ENCODE peak calls at places on chromosome 22, in four cellular contexts. P, V, E and X are unnamed samples.

GRCh38 chr22:17969732-17970131 is 54.6 kb downstream of the MICAL3 start:
- DNase-seq in P (peak; percentile 96), V (no peak), E (no peak), X (no peak)

GRCh38 chr22:38728899-38729796 is 23.4 kb downstream of the GTPBP1 start:
- DNase-seq in P (no peak), V (no peak), E (no peak), X (no peak)

GRCh38 chr22:43743131-43743530 is 69.0 kb downstream of the EFCAB6 start:
- DNase-seq in P (no peak), V (no peak), E (no peak), X (peak; percentile 40)

GRCh38 chr22:44667829-44668189 is 34.2 kb upstream of the PRR5 start:
- DNase-seq in P (no peak), V (no peak), E (peak; percentile 81), X (no peak)

GRCh38 chr22:45504703-45505341 is 2.1 kb downstream of the FBLN1 start:
- DNase-seq in P (peak; percentile 55), V (no peak), E (no peak), X (peak; percentile 70)

GRCh38 chr22:38148252-38148651 is 33.4 kb downstream of the PLA2G6 start:
- DNase-seq in P (peak; percentile 54), V (no peak), E (no peak), X (no peak)

GRCh38 chr22:23826510-23827350 is 12.1 kb downstream of the DERL3 start:
- DNase-seq in P (no peak), V (no peak), E (no peak), X (no peak)

GRCh38 chr22:22863001-22863400 is 24.6 kb upstream of the IGLL5 start:
- DNase-seq in P (no peak), V (no peak), E (no peak), X (no peak)

GRCh38 chr22:22616636-22617035 is 27.8 kb upstream of the GGTLC2 start:
- DNase-seq in P (no peak), V (no peak), E (no peak), X (no peak)

GRCh38 chr22:49995059-49995412 is 17.5 kb downstream of the IL17REL start:
- DNase-seq in P (no peak), V (no peak), E (no peak), X (no peak)

GRCh38 chr22:38347181-38347943 is 30.1 kb upstream of the CSNK1E start:
- DNase-seq in P (no peak), V (no peak), E (no peak), X (no peak)

GRCh38 chr22:46507451-46508390 is 29.7 kb downstream of the CELSR1 start:
- DNase-seq in P (no peak), V (no peak), E (no peak), X (no peak)

GRCh38 chr22:41906822-41907221 is 8.1 kb downstream of the SHISA8 start:
- DNase-seq in P (no peak), V (no peak), E (no peak), X (no peak)

GRCh38 chr22:26484360-26484706 is 656 bp downstream of the SRRD start:
- DNase-seq in P (no peak), V (no peak), E (no peak), X (no peak)

GRCh38 chr22:45230026-45230845 is 10.5 kb downstream of the KIAA0930 start:
- DNase-seq in P (no peak), V (no peak), E (no peak), X (no peak)

GRCh38 chr22:43847376-43848289 is 14.7 kb downstream of the SULT4A1 start:
- DNase-seq in P (no peak), V (no peak), E (no peak), X (no peak)

GRCh38 chr22:31277741-31278642 is 14.3 kb downstream of the PIK3IP1 start:
- DNase-seq in P (no peak), V (no peak), E (no peak), X (no peak)

GRCh38 chr22:36755316-36755715 is 20.6 kb downstream of the IFT27 start:
- DNase-seq in P (no peak), V (no peak), E (no peak), X (no peak)

GRCh38 chr22:42074153-42074750 is at the start of gene PHETA2:
- DNase-seq in P (peak; percentile 37), V (no peak), E (peak; percentile 51), X (peak; percentile 56)

GRCh38 chr22:19807914-19808872 is 46.5 kb downstream of the GNB1L start:
- DNase-seq in P (no peak), V (no peak), E (no peak), X (no peak)

GRCh38 chr22:19495562-19496323 is 16.0 kb downstream of the CDC45 start:
- DNase-seq in P (peak; percentile 53), V (no peak), E (no peak), X (no peak)

GRCh38 chr22:32661737-32662586 is 139.5 kb upstream of the TIMP3 start:
- DNase-seq in P (peak; percentile 54), V (no peak), E (no peak), X (no peak)

GRCh38 chr22:36544107-36544620 is 15.2 kb upstream of the EIF3D start:
- DNase-seq in P (peak; percentile 58), V (no peak), E (no peak), X (no peak)

GRCh38 chr22:43399338-43399979 is 12.4 kb upstream of the MPPED1 start:
- DNase-seq in P (no peak), V (no peak), E (no peak), X (no peak)

GRCh38 chr22:42680648-42681047 is 31.5 kb upstream of the CYB5R3 start:
- DNase-seq in P (peak; percentile 94), V (no peak), E (no peak), X (no peak)

GRCh38 chr22:44202261-44202789 is 21.6 kb downstream of the PARVG start:
- DNase-seq in P (peak; percentile 61), V (no peak), E (no peak), X (no peak)